ENCODE peak calls at places on chromosome 5, in four cellular contexts. G is cardiac muscle cell, S is neuronal stem cell, C is heart left ventricle. Z is an unnamed sample.
A peak's percentile ranks its signal among the peaks of the same experiment; 100 is the strongest.

GRCh38 chr5:39461007-39461682 is 36.4 kb upstream of the DAB2 start:
- DNase-seq in C (no peak), G (no peak), S (no peak), Z (no peak)

GRCh38 chr5:81105261-81105877 is 127.8 kb upstream of the CKMT2 start:
- DNase-seq in C (no peak), S (no peak), G (no peak), Z (no peak)

GRCh38 chr5:36874465-36874864 is 2.1 kb upstream of the NIPBL start:
- DNase-seq in S (no peak), C (no peak), G (no peak), Z (no peak)

GRCh38 chr5:14900661-14901461 is 29.3 kb upstream of the ANKH start:
- DNase-seq in S (no peak), G (peak; percentile 85), C (peak; percentile 85), Z (no peak)

GRCh38 chr5:125597338-125597737 is 825.9 kb upstream of the GRAMD2B start:
- DNase-seq in G (peak; percentile 44), C (no peak), S (no peak), Z (no peak)

GRCh38 chr5:66554211-66554610 is 42.0 kb upstream of the MAST4 start:
- DNase-seq in C (no peak), G (peak; percentile 84), S (no peak), Z (no peak)

GRCh38 chr5:93395891-93396465 is 185.0 kb downstream of the NR2F1-AS1 start:
- DNase-seq in G (peak; percentile 32), C (no peak), S (no peak), Z (no peak)

GRCh38 chr5:112685929-112686328 is 51.8 kb upstream of the APC start:
- DNase-seq in G (peak; percentile 75), C (no peak), S (no peak), Z (no peak)

GRCh38 chr5:89878140-89878570 is 531.4 kb downstream of the CETN3 start:
- DNase-seq in C (no peak), S (no peak), G (peak; percentile 97), Z (no peak)

GRCh38 chr5:113237893-113238292 is 196.9 kb downstream of the TSSK1B start:
- DNase-seq in S (no peak), C (no peak), G (no peak), Z (no peak)

GRCh38 chr5:32173394-32174010 is 617 bp downstream of the GOLPH3 start:
- DNase-seq in S (no peak), G (peak; percentile 71), C (peak; percentile 58), Z (peak; percentile 93)

GRCh38 chr5:77180167-77181081 is 30.1 kb upstream of the PDE8B start:
- DNase-seq in C (peak; percentile 38), S (no peak), G (peak; percentile 9), Z (no peak)

GRCh38 chr5:159915913-159916840 is at the start of gene ADRA1B:
- DNase-seq in C (peak; percentile 73), G (peak; percentile 78), S (peak; percentile 74), Z (peak; percentile 89)

GRCh38 chr5:115718853-115719252 is 93.0 kb upstream of the TMED7 start:
- DNase-seq in G (no peak), S (no peak), C (no peak), Z (no peak)

GRCh38 chr5:40383719-40384651 is 295.7 kb upstream of the PTGER4 start:
- DNase-seq in C (no peak), S (no peak), G (peak; percentile 64), Z (no peak)

GRCh38 chr5:149636861-149637246 is 55.6 kb downstream of the ARHGEF37 start:
- DNase-seq in C (no peak), S (peak; percentile 75), G (peak; percentile 73), Z (no peak)

GRCh38 chr5:98631311-98632054 is 142.0 kb upstream of the RGMB start:
- DNase-seq in G (peak; percentile 20), S (no peak), C (no peak), Z (no peak)

GRCh38 chr5:171861383-171861782 is 75.8 kb downstream of the SMIM23 start:
- DNase-seq in S (no peak), C (no peak), G (no peak), Z (no peak)

GRCh38 chr5:136058031-136058971 is 29.5 kb downstream of the TGFBI start:
- DNase-seq in G (peak; percentile 99), C (peak; percentile 85), S (no peak), Z (peak; percentile 34)

GRCh38 chr5:136056336-136056735 is 27.5 kb downstream of the TGFBI start:
- DNase-seq in C (no peak), G (no peak), S (no peak), Z (no peak)

GRCh38 chr5:136055612-136056302 is 27.0 kb downstream of the TGFBI start:
- DNase-seq in S (no peak), C (no peak), G (no peak), Z (peak; percentile 47)

GRCh38 chr5:136057401-136057951 is 28.7 kb downstream of the TGFBI start:
- DNase-seq in S (no peak), G (peak; percentile 58), C (no peak), Z (peak; percentile 13)

DNA sequence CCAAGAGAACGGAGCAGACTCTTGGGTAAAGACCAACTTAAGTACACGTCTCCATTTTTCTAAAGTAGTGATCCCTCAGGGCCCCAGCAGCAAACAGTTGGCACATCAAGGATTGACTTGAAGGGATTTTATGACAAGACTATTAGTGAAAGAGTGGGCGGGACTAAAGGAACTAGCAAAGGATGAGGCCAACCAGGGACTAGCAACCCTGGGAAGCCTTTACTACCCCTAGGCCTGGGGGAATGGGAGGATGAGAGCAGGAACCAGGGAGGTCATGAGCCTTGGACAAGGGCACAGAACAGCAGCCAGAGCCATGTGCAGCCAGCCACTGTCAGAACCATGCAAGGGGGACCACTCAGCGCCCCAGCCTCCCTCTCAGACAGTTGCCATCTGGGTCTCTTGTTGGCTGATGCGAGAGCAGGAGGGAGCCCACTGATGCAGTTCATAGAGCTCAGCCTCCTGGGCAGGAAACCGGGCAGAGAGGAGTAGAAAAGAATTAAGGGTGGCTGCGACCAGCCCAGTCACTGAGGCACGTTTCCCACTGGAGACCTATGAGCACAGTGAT is 28.1 kb downstream of the TGFBI start:
- DNase-seq in C (no peak), S (no peak), G (no peak), Z (peak; percentile 51)
- H3K36me3 ChIP-seq in C (peaks cover 8% of the 10 kb centered on the region), S (no peaks in the 10 kb centered on the region), G (no peaks in the 10 kb centered on the region), Z (no peaks in the 10 kb centered on the region)

GRCh38 chr5:6598351-6598900 is 34.4 kb downstream of the NSUN2 start:
- DNase-seq in G (peak; percentile 61), C (peak; percentile 40), S (no peak), Z (no peak)
- H3K36me3 ChIP-seq in G (peaks cover 35% of the 10 kb centered on the region), C (peaks cover 7% of the 10 kb centered on the region), S (peaks cover 32% of the 10 kb centered on the region), Z (peaks cover 80% of the 10 kb centered on the region)

DNA sequence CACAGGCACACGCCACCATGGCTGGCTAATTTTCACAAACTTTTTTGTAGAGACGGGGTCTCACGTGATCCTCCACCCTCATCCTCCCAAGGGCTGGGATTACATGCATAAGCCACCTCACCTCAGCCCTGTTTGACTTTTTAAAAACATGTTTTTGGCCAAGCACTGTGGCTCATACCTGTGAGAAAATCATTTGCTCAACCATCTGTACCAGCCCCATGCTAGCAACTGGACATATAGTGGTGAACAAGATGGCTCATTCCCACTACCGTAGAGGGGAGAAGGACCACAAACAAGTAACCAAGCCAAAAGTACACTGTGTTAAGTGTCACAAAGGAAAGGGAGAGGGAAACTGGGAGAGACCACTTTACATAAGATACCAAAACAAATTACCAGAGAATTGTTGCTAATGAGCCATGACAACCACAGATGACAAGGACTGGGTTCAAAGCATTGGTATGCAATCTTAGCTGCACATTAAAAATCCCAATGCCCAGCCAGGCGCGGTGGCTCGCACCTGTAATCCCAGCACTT is 19.2 kb downstream of the PPP2CA start:
- DNase-seq in C (no peak), G (no peak), S (no peak), Z (no peak)
- H3K36me3 ChIP-seq in C (no peaks in the 10 kb centered on the region), G (peaks cover 26% of the 10 kb centered on the region), S (peaks cover 19% of the 10 kb centered on the region), Z (peaks cover 34% of the 10 kb centered on the region)

GRCh38 chr5:886051-886450 is 6.5 kb downstream of the BRD9 start:
- DNase-seq in G (no peak), C (no peak), S (no peak), Z (peak; percentile 64)
- H3K36me3 ChIP-seq in G (peaks cover 61% of the 10 kb centered on the region), C (peaks cover 38% of the 10 kb centered on the region), S (peaks cover 84% of the 10 kb centered on the region), Z (peaks cover 100% of the 10 kb centered on the region)

GRCh38 chr5:177469750-177470525 is 3.5 kb downstream of the DBN1 start:
- DNase-seq in G (no peak), C (no peak), S (no peak), Z (no peak)

GRCh38 chr5:177472460-177473441 is 683 bp downstream of the DBN1 start:
- DNase-seq in S (peak; percentile 52), C (no peak), G (no peak), Z (peak; percentile 85)

GRCh38 chr5:177473461-177473991 is at the start of gene DBN1:
- DNase-seq in S (no peak), C (no peak), G (peak; percentile 72), Z (no peak)

GRCh38 chr5:177470759-177471536 is 2.5 kb downstream of the DBN1 start:
- DNase-seq in C (no peak), S (no peak), G (no peak), Z (no peak)

DNA sequence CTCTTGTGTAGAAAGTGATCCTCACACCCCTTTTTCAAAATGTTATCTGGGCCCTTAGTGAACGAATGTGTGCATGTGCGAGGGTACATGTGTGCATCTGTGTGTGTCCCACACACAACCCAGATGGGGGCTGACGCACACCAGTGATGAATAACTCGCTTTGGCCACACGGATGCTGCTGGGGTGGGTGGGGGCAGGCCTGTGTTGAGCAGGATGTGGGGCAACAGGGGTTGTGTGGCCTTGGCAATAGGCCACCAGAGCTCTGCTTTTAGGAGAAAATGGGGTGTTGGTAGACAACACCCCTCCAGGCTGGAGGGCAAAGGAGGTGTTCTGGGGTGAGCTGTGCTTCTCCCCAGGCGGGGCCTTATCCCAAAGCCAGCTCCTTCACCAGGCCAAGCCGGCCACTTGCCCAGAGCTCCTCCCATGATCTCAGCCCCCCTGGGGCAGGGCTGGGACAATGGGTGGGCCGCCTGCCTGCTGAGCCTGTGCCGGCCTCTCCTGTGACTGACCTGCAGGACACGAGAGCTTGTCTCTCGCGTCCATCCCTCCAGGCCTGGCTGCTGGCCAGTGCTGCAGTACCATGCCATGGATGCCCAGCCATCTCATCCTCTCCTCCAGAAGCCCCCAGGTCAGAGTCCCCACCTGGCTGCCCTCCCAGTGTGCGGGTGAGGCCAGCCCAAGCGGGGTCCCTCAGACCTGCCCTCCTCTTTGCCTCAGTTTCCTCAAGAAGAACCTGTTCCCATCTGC is 1.7 kb downstream of the DBN1 start:
- DNase-seq in C (peak; percentile 78), S (no peak), G (peak; percentile 52), Z (no peak)
- H3K36me3 ChIP-seq in C (no peaks in the 10 kb centered on the region), S (peaks cover 39% of the 10 kb centered on the region), G (peaks cover 13% of the 10 kb centered on the region), Z (peaks cover 7% of the 10 kb centered on the region)

DNA sequence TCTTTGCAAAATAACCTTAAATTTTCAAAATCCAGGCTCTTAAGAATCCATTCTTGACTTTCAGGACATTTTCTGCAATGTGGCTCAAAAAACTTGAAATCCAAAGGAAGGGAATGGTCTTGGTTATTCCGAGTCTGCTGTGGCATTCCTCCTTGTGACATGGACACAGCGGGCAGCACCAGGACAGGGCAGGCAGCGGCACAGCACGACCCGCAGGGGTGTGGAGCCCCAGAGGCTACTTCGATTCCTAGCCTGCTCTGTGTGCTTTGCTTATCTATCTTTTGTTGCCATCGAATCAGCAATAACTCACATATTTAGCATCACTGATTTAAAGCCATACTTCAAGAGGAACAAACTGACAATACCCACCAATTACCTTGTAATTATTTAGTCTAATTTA is 420.2 kb upstream of the IRX1 start:
- DNase-seq in G (no peak), C (no peak), S (no peak), Z (no peak)
- H3K36me3 ChIP-seq in G (no peaks in the 10 kb centered on the region), C (no peaks in the 10 kb centered on the region), S (no peaks in the 10 kb centered on the region), Z (no peaks in the 10 kb centered on the region)